ENCODE peak calls at places on chromosomes 16 and 17, in eight cellular contexts. One of them, this sample, is unnamed.
A peak's percentile ranks its signal among the peaks of the same experiment; 100 is the strongest.

GRCh38 chr16:2365895-2366294 is 25.4 kb upstream of the ABCA3 start:
- DNase-seq in breast epithelium: no peak
- DNase-seq in stomach: no peak
- DNase-seq in Peyer's patch: no peak
- DNase-seq in IMR-90: peak; percentile 70
- DNase-seq in prostate gland: no peak
- DNase-seq in ascending aorta: no peak
- DNase-seq in PC-3: no peak
- DNase-seq in this sample: peak; percentile 74

GRCh38 chr16:53022374-53022773 is 30.3 kb downstream of the CHD9NB start:
- DNase-seq in breast epithelium: no peak
- DNase-seq in stomach: peak; percentile 39
- DNase-seq in Peyer's patch: no peak
- DNase-seq in IMR-90: peak; percentile 43
- DNase-seq in prostate gland: peak; percentile 40
- DNase-seq in ascending aorta: no peak
- DNase-seq in PC-3: peak; percentile 53
- DNase-seq in this sample: peak; percentile 45

GRCh38 chr17:50891577-50891989 is 25.4 kb upstream of the TOB1 start:
- DNase-seq in breast epithelium: no peak
- DNase-seq in stomach: no peak
- DNase-seq in Peyer's patch: no peak
- DNase-seq in IMR-90: no peak
- DNase-seq in prostate gland: no peak
- DNase-seq in ascending aorta: no peak
- DNase-seq in PC-3: no peak
- DNase-seq in this sample: no peak

GRCh38 chr17:50095626-50096037 is 481 bp downstream of the PDK2 start:
- DNase-seq in breast epithelium: no peak
- DNase-seq in stomach: no peak
- DNase-seq in Peyer's patch: no peak
- DNase-seq in IMR-90: no peak
- DNase-seq in prostate gland: no peak
- DNase-seq in ascending aorta: no peak
- DNase-seq in PC-3: no peak
- DNase-seq in this sample: no peak

GRCh38 chr17:10756604-10757003 is 26.8 kb upstream of the TMEM220 start:
- DNase-seq in breast epithelium: no peak
- DNase-seq in stomach: peak; percentile 61
- DNase-seq in Peyer's patch: no peak
- DNase-seq in IMR-90: no peak
- DNase-seq in prostate gland: no peak
- DNase-seq in ascending aorta: no peak
- DNase-seq in PC-3: no peak
- DNase-seq in this sample: no peak

GRCh38 chr17:63967953-63968352 is 4.8 kb downstream of the SCN4A start:
- DNase-seq in breast epithelium: no peak
- DNase-seq in stomach: no peak
- DNase-seq in Peyer's patch: no peak
- DNase-seq in IMR-90: peak; percentile 8
- DNase-seq in prostate gland: no peak
- DNase-seq in ascending aorta: no peak
- DNase-seq in PC-3: no peak
- DNase-seq in this sample: no peak

GRCh38 chr16:64174327-64174726 is 947.5 kb downstream of the CDH11 start:
- DNase-seq in breast epithelium: no peak
- DNase-seq in stomach: no peak
- DNase-seq in Peyer's patch: no peak
- DNase-seq in IMR-90: peak; percentile 20
- DNase-seq in prostate gland: no peak
- DNase-seq in ascending aorta: no peak
- DNase-seq in PC-3: no peak
- DNase-seq in this sample: no peak

GRCh38 chr16:54055864-54056263 is 230.7 kb downstream of the IRX3 start:
- DNase-seq in breast epithelium: no peak
- DNase-seq in stomach: no peak
- DNase-seq in Peyer's patch: no peak
- DNase-seq in IMR-90: peak; percentile 11
- DNase-seq in prostate gland: no peak
- DNase-seq in ascending aorta: no peak
- DNase-seq in PC-3: peak; percentile 47
- DNase-seq in this sample: no peak

GRCh38 chr17:38598536-38598935 is 7.2 kb downstream of the SRCIN1 start:
- DNase-seq in breast epithelium: peak; percentile 52
- DNase-seq in stomach: peak; percentile 82
- DNase-seq in Peyer's patch: no peak
- DNase-seq in IMR-90: peak; percentile 57
- DNase-seq in prostate gland: peak; percentile 36
- DNase-seq in ascending aorta: no peak
- DNase-seq in PC-3: peak; percentile 76
- DNase-seq in this sample: no peak

GRCh38 chr17:2022647-2023046 is 2.5 kb downstream of the RTN4RL1 start:
- DNase-seq in breast epithelium: no peak
- DNase-seq in stomach: no peak
- DNase-seq in Peyer's patch: peak; percentile 39
- DNase-seq in IMR-90: no peak
- DNase-seq in prostate gland: no peak
- DNase-seq in ascending aorta: no peak
- DNase-seq in PC-3: no peak
- DNase-seq in this sample: no peak

GRCh38 chr17:36127199-36127881 is 23.7 kb downstream of the CCL4 start:
- DNase-seq in breast epithelium: no peak
- DNase-seq in stomach: no peak
- DNase-seq in Peyer's patch: peak; percentile 79
- DNase-seq in IMR-90: no peak
- DNase-seq in prostate gland: no peak
- DNase-seq in ascending aorta: no peak
- DNase-seq in PC-3: no peak
- DNase-seq in this sample: no peak

GRCh38 chr16:2145843-2146242 is 2.6 kb upstream of the RAB26 start:
- DNase-seq in breast epithelium: no peak
- DNase-seq in stomach: no peak
- DNase-seq in Peyer's patch: no peak
- DNase-seq in IMR-90: no peak
- DNase-seq in prostate gland: no peak
- DNase-seq in ascending aorta: no peak
- DNase-seq in PC-3: no peak
- DNase-seq in this sample: no peak

GRCh38 chr16:84992700-84993075 is 18.6 kb downstream of the ZDHHC7 start:
- DNase-seq in breast epithelium: no peak
- DNase-seq in stomach: no peak
- DNase-seq in Peyer's patch: no peak
- DNase-seq in IMR-90: no peak
- DNase-seq in prostate gland: no peak
- DNase-seq in ascending aorta: no peak
- DNase-seq in PC-3: no peak
- DNase-seq in this sample: no peak

DNA sequence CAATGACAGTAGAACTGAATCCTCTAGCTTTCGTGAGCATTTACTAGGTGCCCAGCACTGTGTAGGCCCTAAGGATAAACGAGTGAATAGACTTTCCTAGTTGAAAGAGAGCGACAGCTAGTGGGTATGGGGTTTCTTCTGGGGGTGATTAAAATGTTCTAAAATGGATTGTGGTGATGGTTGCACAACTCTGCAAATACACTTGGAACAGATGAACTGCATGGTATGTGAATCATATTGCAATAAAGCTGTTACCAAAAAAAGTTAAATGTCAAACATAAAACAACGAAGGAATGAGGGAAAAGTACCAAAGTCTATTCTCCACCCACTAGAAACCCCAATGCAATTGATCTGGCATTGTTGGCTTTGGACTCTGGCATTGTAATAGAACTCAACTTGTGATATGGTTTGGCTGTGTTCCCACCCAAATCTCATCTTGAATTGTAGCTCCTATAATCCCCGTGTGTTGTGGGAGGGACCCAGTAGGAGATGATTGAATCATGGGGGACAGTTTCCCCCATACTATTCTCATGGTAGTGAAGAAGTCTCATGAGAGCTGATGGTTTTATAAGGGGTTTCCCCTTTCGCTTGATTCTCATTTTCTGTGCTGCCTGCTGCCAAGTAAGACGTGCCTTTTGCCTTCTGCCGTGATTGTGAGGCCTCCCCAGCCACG is 70.5 kb downstream of the MARF1 start:
- DNase-seq in breast epithelium: no peak
- DNase-seq in stomach: no peak
- DNase-seq in Peyer's patch: no peak
- DNase-seq in IMR-90: peak; percentile 67
- DNase-seq in prostate gland: no peak
- DNase-seq in ascending aorta: no peak
- DNase-seq in PC-3: peak; percentile 57
- DNase-seq in this sample: no peak
- TF ChIP-seq CTCF in breast epithelium: no peak
- TF ChIP-seq CTCF in stomach: no peak
- TF ChIP-seq CTCF in Peyer's patch: no peak
- TF ChIP-seq CTCF in IMR-90: no peak
- TF ChIP-seq CTCF in prostate gland: no peak
- TF ChIP-seq CTCF in ascending aorta: no peak
- TF ChIP-seq CTCF in PC-3: no peak
- TF ChIP-seq CTCF in this sample: no peak

GRCh38 chr17:31392002-31392855 is 754 bp downstream of the RAB11FIP4 start:
- DNase-seq in breast epithelium: no peak
- DNase-seq in stomach: peak; percentile 20
- DNase-seq in Peyer's patch: peak; percentile 12
- DNase-seq in IMR-90: no peak
- DNase-seq in prostate gland: no peak
- DNase-seq in ascending aorta: no peak
- DNase-seq in PC-3: no peak
- DNase-seq in this sample: peak; percentile 66
- H3K4me3 ChIP-seq in breast epithelium: peak overlapping the region; percentile 56
- H3K4me3 ChIP-seq in stomach: peak overlapping the region; percentile 42
- H3K4me3 ChIP-seq in Peyer's patch: peak overlapping the region; percentile 46
- H3K4me3 ChIP-seq in IMR-90: peak overlapping the region; percentile 31
- H3K4me3 ChIP-seq in prostate gland: peak overlapping the region; percentile 37
- H3K4me3 ChIP-seq in ascending aorta: peak overlapping the region; percentile 38
- H3K4me3 ChIP-seq in PC-3: no peak overlapping the region
- H3K4me3 ChIP-seq in this sample: peak overlapping the region; percentile 48

GRCh38 chr17:8187517-8188407 is 2.2 kb downstream of the BORCS6 start:
- DNase-seq in breast epithelium: peak; percentile 90
- DNase-seq in stomach: peak; percentile 95
- DNase-seq in Peyer's patch: peak; percentile 73
- DNase-seq in IMR-90: peak; percentile 100
- DNase-seq in prostate gland: peak; percentile 81
- DNase-seq in ascending aorta: peak; percentile 62
- DNase-seq in PC-3: peak; percentile 98
- DNase-seq in this sample: peak; percentile 94

GRCh38 chr17:8190506-8190905 is 526 bp upstream of the BORCS6 start:
- DNase-seq in breast epithelium: no peak
- DNase-seq in stomach: no peak
- DNase-seq in Peyer's patch: no peak
- DNase-seq in IMR-90: no peak
- DNase-seq in prostate gland: no peak
- DNase-seq in ascending aorta: no peak
- DNase-seq in PC-3: no peak
- DNase-seq in this sample: no peak

GRCh38 chr17:8189041-8189710 is 804 bp downstream of the BORCS6 start:
- DNase-seq in breast epithelium: no peak
- DNase-seq in stomach: peak; percentile 43
- DNase-seq in Peyer's patch: peak; percentile 42
- DNase-seq in IMR-90: no peak
- DNase-seq in prostate gland: peak; percentile 11
- DNase-seq in ascending aorta: no peak
- DNase-seq in PC-3: no peak
- DNase-seq in this sample: peak; percentile 54

GRCh38 chr17:8188408-8188839 is 1.6 kb downstream of the BORCS6 start:
- DNase-seq in breast epithelium: no peak
- DNase-seq in stomach: no peak
- DNase-seq in Peyer's patch: peak; percentile 35
- DNase-seq in IMR-90: no peak
- DNase-seq in prostate gland: no peak
- DNase-seq in ascending aorta: no peak
- DNase-seq in PC-3: no peak
- DNase-seq in this sample: peak; percentile 46

DNA sequence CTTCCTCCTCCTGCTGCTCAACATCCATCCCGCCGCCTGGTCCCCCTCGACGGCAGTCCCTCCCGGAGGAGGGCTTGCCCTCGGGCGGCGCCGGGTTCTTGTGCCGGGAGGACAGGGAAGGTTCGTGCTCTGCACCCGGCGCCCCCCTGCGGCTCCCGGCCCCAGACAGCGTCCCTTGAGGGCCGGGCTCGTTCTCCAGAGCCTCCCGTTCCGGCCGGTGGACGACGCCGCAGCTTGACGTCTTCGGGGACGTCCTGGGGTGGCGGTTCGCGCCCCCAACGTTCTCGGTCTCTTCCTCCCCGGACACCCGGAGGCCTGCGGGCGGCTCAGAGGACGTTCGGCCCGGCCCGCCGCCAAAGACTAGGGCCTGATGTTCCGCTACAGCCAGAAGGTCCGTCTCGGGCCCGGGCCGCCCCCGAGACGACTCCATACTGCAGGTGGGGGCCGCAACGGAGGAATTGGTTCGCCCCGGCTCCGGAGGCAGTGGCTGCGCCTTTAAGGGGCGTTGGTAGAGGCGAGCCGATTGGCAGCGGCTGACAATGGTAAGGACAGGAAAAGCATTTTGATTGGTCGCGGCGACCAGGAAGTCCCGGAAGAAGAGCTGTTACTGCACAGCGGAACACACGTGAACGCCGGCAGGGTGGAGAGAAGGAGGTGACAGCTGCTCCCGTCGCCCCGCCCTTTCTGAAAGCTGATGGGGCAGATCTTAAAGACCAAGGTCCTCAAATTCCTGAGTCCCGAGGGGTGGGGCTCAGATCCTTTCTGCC is at the start of gene BORCS6:
- DNase-seq in breast epithelium: peak; percentile 98
- DNase-seq in stomach: peak; percentile 97
- DNase-seq in Peyer's patch: peak; percentile 99
- DNase-seq in IMR-90: peak; percentile 98
- DNase-seq in prostate gland: peak; percentile 99
- DNase-seq in ascending aorta: peak; percentile 97
- DNase-seq in PC-3: peak; percentile 93
- DNase-seq in this sample: peak; percentile 99
- TF ChIP-seq CTCF in breast epithelium: no peak
- TF ChIP-seq CTCF in stomach: no peak
- TF ChIP-seq CTCF in Peyer's patch: no peak
- TF ChIP-seq CTCF in IMR-90: no peak
- TF ChIP-seq CTCF in prostate gland: peak; percentile 11
- TF ChIP-seq CTCF in ascending aorta: no peak
- TF ChIP-seq CTCF in PC-3: peak; percentile 17
- TF ChIP-seq CTCF in this sample: no peak

DNA sequence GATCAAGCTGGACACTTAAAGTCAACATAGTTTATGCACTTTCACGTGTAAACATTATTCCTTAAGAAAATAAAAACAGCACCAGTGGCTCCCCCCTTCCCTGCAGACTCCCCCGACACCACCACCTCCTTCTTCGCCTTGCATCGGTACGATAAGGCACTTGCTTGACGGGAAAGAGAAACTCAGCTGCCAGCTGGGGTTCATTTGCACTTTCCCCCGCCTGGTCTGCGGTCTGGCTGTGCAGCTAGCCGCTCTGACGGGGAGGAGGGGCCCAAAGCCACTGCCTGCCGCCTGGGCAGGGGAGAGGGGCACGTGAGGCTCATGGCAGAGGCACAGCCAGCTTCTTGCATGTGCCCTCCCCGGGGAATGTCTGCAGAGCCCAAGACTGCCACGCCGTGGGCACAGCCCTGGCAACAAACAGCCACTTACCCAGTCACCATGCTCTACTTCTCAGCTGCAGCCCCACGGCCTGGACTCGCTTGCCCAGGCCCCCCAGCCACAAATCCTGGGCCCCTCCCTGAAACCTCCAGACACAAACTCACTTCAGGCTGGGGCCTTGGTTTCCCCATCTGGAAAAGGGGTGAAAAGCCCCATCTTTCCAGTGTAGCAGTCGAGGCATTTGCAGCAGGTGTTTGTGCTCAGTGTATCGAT is 16.5 kb upstream of the PRM1 start:
- DNase-seq in breast epithelium: peak; percentile 66
- DNase-seq in stomach: peak; percentile 91
- DNase-seq in Peyer's patch: peak; percentile 92
- DNase-seq in IMR-90: peak; percentile 70
- DNase-seq in prostate gland: peak; percentile 84
- DNase-seq in ascending aorta: peak; percentile 56
- DNase-seq in PC-3: no peak
- DNase-seq in this sample: peak; percentile 59
- H3K4me3 ChIP-seq in breast epithelium: peak overlapping the region; percentile 40
- H3K4me3 ChIP-seq in stomach: peak overlapping the region; percentile 25
- H3K4me3 ChIP-seq in Peyer's patch: peak overlapping the region; percentile 38
- H3K4me3 ChIP-seq in IMR-90: no peak overlapping the region
- H3K4me3 ChIP-seq in prostate gland: peak overlapping the region; percentile 5
- H3K4me3 ChIP-seq in ascending aorta: peak overlapping the region; percentile 42
- H3K4me3 ChIP-seq in PC-3: no peak overlapping the region
- H3K4me3 ChIP-seq in this sample: peak overlapping the region; percentile 27